ENCODE peak calls at places on chromosome 3, in eight cellular contexts. Z, H, C, M, X, Q, Y and T are unnamed samples.

GRCh38 chr3:126372413-126373145 is 15.4 kb upstream of the KLF15 start:
- DNase-seq in Q (no peak), Z (no peak), M (no peak), X (no peak), H (no peak), C (no peak), Y (no peak), T (no peak)

GRCh38 chr3:198079771-198080520 is 119.9 kb downstream of the LMLN start:
- DNase-seq in X (no peak), Z (peak), M (peak), Q (no peak), Y (no peak), H (no peak), C (no peak), T (peak)

GRCh38 chr3:183980408-183980807 is 37.3 kb downstream of the ABCC5 start:
- DNase-seq in Y (no peak), Q (no peak), H (no peak), M (no peak), C (no peak), Z (no peak), X (no peak), T (no peak)

GRCh38 chr3:125322917-125323316 is 52.2 kb downstream of the ZNF148 start:
- DNase-seq in C (no peak), Q (no peak), H (no peak), M (no peak), Z (no peak), Y (no peak), X (no peak), T (no peak)

GRCh38 chr3:194632983-194633348 is 253 bp downstream of the TMEM44 start:
- DNase-seq in X (peak), C (peak), Q (peak), Z (no peak), Y (no peak), H (no peak), M (no peak), T (no peak)

GRCh38 chr3:128170866-128171516 is 17.7 kb downstream of the EEFSEC start:
- DNase-seq in C (peak), Q (peak), H (peak), M (peak), Y (peak), Z (peak), X (peak), T (peak)

GRCh38 chr3:150806436-150806835 is 43.5 kb upstream of the SIAH2 start:
- DNase-seq in H (no peak), Q (no peak), Z (no peak), X (no peak), C (no peak), Y (no peak), M (no peak), T (no peak)

GRCh38 chr3:187746059-187746453 is 788 bp upstream of the BCL6 start:
- DNase-seq in H (no peak), C (no peak), M (no peak), Q (no peak), X (no peak), Y (no peak), Z (no peak), T (no peak)

GRCh38 chr3:124680521-124680920 is 49.7 kb upstream of the UMPS start:
- DNase-seq in Q (no peak), X (no peak), Y (no peak), C (no peak), Z (no peak), H (no peak), M (no peak), T (no peak)

GRCh38 chr3:45409369-45409768 is 21.0 kb downstream of the LARS2 start:
- DNase-seq in H (no peak), Y (no peak), C (no peak), Z (no peak), Q (no peak), M (no peak), X (no peak), T (no peak)

GRCh38 chr3:33481018-33481621 is 40.9 kb upstream of the UBP1 start:
- DNase-seq in H (no peak), Q (no peak), Y (no peak), M (no peak), C (no peak), X (no peak), Z (no peak), T (no peak)

GRCh38 chr3:30188713-30189112 is 417.7 kb upstream of the TGFBR2 start:
- DNase-seq in Q (no peak), C (no peak), X (no peak), H (peak), Z (peak), Y (no peak), M (peak), T (peak)

GRCh38 chr3:142636664-142637063 is 40.5 kb downstream of the PLS1 start:
- DNase-seq in Q (no peak), Y (no peak), M (no peak), Z (no peak), X (no peak), C (no peak), H (no peak), T (no peak)

GRCh38 chr3:53496984-53497383 is 2.6 kb downstream of the CACNA1D start:
- DNase-seq in Y (no peak), M (no peak), Z (no peak), C (no peak), X (no peak), H (no peak), Q (no peak), T (no peak)

GRCh38 chr3:53643757-53644156 is 149.3 kb downstream of the CACNA1D start:
- DNase-seq in H (no peak), Q (no peak), M (no peak), Y (no peak), X (no peak), Z (no peak), C (no peak), T (no peak)

GRCh38 chr3:109685084-109686079 is 348.0 kb upstream of the DPPA4 start:
- DNase-seq in C (peak), Z (peak), Y (peak), M (peak), H (no peak), Q (peak), X (peak), T (peak)

GRCh38 chr3:43086460-43087165 is 19.3 kb downstream of the POMGNT2 start:
- DNase-seq in Q (no peak), H (no peak), M (no peak), C (no peak), X (peak), Y (no peak), Z (peak), T (no peak)

GRCh38 chr3:179452166-179452544 is 885 bp upstream of the GNB4 start:
- DNase-seq in Z (peak), M (no peak), Q (no peak), Y (peak), C (peak), X (no peak), H (no peak), T (no peak)

GRCh38 chr3:52084216-52084945 is 28.0 kb upstream of the DUSP7 start:
- DNase-seq in Y (no peak), Q (no peak), C (no peak), X (no peak), M (no peak), Z (no peak), H (no peak), T (no peak)

GRCh38 chr3:162217603-162218002 is 721.0 kb downstream of the OTOL1 start:
- DNase-seq in M (no peak), X (no peak), Y (no peak), H (no peak), Z (no peak), C (no peak), Q (no peak), T (no peak)

GRCh38 chr3:134471521-134472193 is 14.1 kb downstream of the ANAPC13 start:
- DNase-seq in Z (peak), X (no peak), C (no peak), H (no peak), M (peak), Q (no peak), Y (no peak), T (peak)

GRCh38 chr3:178719036-178719635 is 182.9 kb downstream of the KCNMB2 start:
- DNase-seq in Z (no peak), M (no peak), Q (no peak), H (no peak), C (no peak), X (no peak), Y (no peak), T (no peak)

GRCh38 chr3:79086514-79086913 is 681.3 kb downstream of the ROBO1 start:
- DNase-seq in C (peak), Y (no peak), Q (peak), M (peak), X (peak), H (no peak), Z (peak), T (peak)

GRCh38 chr3:108527109-108527508 is 16.7 kb upstream of the MYH15 start:
- DNase-seq in C (no peak), M (no peak), Z (no peak), Y (no peak), Q (no peak), H (no peak), X (no peak), T (no peak)

GRCh38 chr3:39095778-39096177 is 11.6 kb downstream of the GORASP1 start:
- DNase-seq in H (no peak), Y (no peak), Z (no peak), Q (peak), X (no peak), C (no peak), M (no peak), T (no peak)

GRCh38 chr3:97658670-97659285 is 105.8 kb upstream of the ARL6 start:
- DNase-seq in X (peak), M (peak), Q (no peak), H (peak), Z (no peak), C (peak), Y (no peak), T (no peak)

GRCh38 chr3:184345678-184346144 is 8.3 kb downstream of the FAM131A start:
- DNase-seq in Z (no peak), H (peak), X (peak), C (peak), Y (no peak), Q (peak), M (peak), T (peak)

GRCh38 chr3:153970735-153971347 is 150.3 kb upstream of the ARHGEF26 start:
- DNase-seq in Z (peak), M (no peak), Y (no peak), H (no peak), X (no peak), C (peak), Q (no peak), T (no peak)

GRCh38 chr3:64224826-64225606 is at the start of gene PRICKLE2:
- DNase-seq in H (no peak), X (peak), C (peak), Y (peak), M (no peak), Z (peak), Q (peak), T (no peak)

GRCh38 chr3:13023251-13024055 is 49.8 kb downstream of the IQSEC1 start:
- DNase-seq in C (no peak), M (no peak), H (no peak), Y (no peak), Z (no peak), X (no peak), Q (no peak), T (peak)

GRCh38 chr3:39099738-39100499 is 7.5 kb downstream of the GORASP1 start:
- DNase-seq in H (no peak), Q (no peak), M (no peak), X (no peak), Z (no peak), C (no peak), Y (no peak), T (no peak)

GRCh38 chr3:49867871-49868321 is 1.8 kb downstream of the CAMKV start:
- DNase-seq in Z (peak), H (no peak), Q (peak), C (peak), Y (no peak), M (no peak), X (no peak), T (no peak)

GRCh38 chr3:94234177-94234788 is 171.4 kb downstream of the NSUN3 start:
- DNase-seq in C (peak), H (no peak), Y (no peak), Z (peak), X (peak), M (peak), Q (peak), T (peak)

GRCh38 chr3:194350726-194351071 is 429 bp downstream of the CPN2 start:
- DNase-seq in X (no peak), Z (no peak), H (no peak), Q (no peak), C (no peak), M (no peak), Y (no peak), T (no peak)

GRCh38 chr3:83928391-83928790 is 1030.4 kb upstream of the CADM2 start:
- DNase-seq in C (no peak), Y (no peak), Z (no peak), Q (peak), M (no peak), X (peak), H (no peak), T (peak)

GRCh38 chr3:14377838-14378169 is 24.6 kb upstream of the SLC6A6 start:
- DNase-seq in Q (no peak), H (no peak), C (no peak), Y (no peak), Z (no peak), X (no peak), M (no peak), T (no peak)